ENCODE peak calls at places on chromosomes 6 and 20, in six cellular contexts. F, K, G, W, Q and N are unnamed samples. For H3K4me1, the result is how much of the 10 kb centered on the place peaks cover.

GRCh38 chr6:9139762-9140161 is 704.4 kb upstream of the SLC35B3 start:
- DNase-seq in F (no peak), K (no peak), G (peak), W (no peak), Q (no peak), N (no peak)

GRCh38 chr6:55209059-55209458 is 34.7 kb downstream of the HCRTR2 start:
- DNase-seq in F (no peak), K (no peak), G (no peak), W (no peak), Q (no peak), N (no peak)

GRCh38 chr6:71190809-71191208 is 97.8 kb upstream of the OGFRL1 start:
- DNase-seq in F (no peak), K (peak), G (peak), W (no peak), Q (no peak), N (no peak)

GRCh38 chr6:101400341-101400740 is 6.8 kb downstream of the GRIK2 start:
- DNase-seq in F (no peak), K (no peak), G (no peak), W (no peak), Q (no peak), N (no peak)

GRCh38 chr6:136012198-136012884 is 160.8 kb downstream of the PDE7B start:
- DNase-seq in F (no peak), K (no peak), G (peak), W (no peak), Q (no peak), N (no peak)

GRCh38 chr20:10271470-10272219 is 53.0 kb downstream of the SNAP25 start:
- DNase-seq in F (no peak), K (no peak), G (peak), W (no peak), Q (no peak), N (no peak)

GRCh38 chr6:49570474-49571079 is 20.1 kb downstream of the C6orf141 start:
- DNase-seq in F (no peak), K (no peak), G (peak), W (no peak), Q (no peak), N (no peak)

GRCh38 chr6:125984311-125984710 is 2.0 kb upstream of the TRMT11 start:
- DNase-seq in F (no peak), K (no peak), G (peak), W (no peak), Q (no peak), N (no peak)

DNA sequence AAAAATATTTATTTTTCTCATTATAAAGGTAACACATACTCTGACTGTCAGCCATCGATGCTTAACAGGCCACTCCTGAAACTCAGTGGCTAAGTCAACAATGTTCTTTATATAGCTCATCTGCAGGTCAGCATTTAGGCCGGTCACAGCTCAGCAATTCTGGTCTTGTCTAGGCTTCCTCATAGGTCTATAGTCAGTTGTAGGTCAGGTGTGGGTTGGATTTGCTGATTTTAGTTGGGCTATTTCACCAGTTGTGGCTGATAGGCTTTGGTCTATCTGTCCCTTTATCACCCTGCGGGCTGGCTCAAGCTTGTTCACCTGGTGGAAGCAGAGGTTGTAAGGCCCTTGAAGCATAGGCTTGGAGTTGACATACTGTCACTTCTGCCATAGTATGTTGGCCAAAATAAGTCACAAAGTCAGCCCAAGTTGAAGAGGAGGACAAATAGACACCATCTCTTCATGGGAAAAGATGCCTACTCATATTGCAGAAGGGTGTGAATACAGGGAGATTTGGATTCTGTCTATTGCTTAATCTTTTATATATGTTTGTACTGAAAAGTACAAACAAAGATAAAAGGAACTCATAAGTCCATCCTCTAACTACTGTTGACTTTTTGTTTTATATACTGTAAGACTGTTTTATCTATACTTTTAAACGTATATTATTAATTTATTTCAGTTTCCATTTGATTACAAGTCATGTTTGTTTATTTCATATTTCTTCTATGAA is 75.0 kb downstream of the BCKDHB start:
- DNase-seq in F (no peak), K (no peak), G (no peak), W (no peak), Q (no peak), N (no peak)
- H3K4me1 ChIP-seq in F (under half), K (under half), G (under half), W (under half), Q (under half), N (under half)

GRCh38 chr20:44187763-44188709 is 1.0 kb upstream of the JPH2 start:
- DNase-seq in F (peak), K (no peak), G (peak), W (no peak), Q (no peak), N (no peak)
- H3K4me3 ChIP-seq in F (peak), K (no peak), G (no peak), W (peak), Q (no peak), N (no peak)

DNA sequence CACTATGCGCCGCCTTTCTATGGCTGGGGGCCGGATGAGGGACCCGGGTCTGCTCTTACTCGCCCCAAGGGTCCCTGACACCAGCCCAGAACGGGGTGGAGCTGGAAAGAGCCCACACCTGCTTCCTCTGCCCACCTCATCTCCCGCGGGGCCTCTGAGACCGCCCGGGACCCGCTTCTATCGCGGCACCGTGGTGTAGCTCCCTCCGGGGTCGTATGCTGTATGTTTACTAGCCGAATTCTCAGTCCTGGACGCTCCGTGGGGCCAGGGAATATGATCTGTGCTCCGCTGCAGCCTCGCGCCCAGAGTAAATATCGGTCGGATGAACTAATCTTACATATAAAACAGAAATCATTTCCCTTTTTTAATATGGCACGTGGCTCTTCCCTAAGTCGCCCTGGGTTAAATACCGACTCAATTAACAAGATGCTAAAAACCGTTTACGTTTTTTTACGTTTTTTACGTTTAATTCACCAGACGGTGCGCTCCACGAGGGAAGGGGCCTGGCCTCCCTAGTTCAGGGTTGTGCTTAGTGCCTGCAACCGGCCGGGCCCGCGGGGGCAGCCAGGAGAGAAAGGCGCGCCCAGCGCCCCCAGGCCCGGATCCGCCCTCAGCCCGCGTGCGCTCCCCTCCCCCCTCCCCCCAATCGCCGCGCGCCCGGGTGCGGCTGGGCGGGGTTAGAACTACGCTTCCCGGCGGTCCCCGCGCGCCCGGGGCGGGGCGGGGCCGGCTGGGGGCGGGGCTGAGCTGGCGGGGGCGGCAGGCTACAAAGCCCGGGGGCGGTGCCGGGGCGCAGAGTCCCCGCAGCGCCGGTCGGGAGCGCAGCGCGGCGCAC is at the start of gene RBM38:
- DNase-seq in F (peak), K (peak), G (peak), W (no peak), Q (no peak), N (peak)
- H3K4me1 ChIP-seq in F (half or more), K (under half), G (under half), W (half or more), Q (half or more), N (under half)

GRCh38 chr6:144341831-144342527 is 56.8 kb downstream of the UTRN start:
- DNase-seq in F (no peak), K (no peak), G (no peak), W (no peak), Q (no peak), N (no peak)

GRCh38 chr6:144346719-144347446 is 61.7 kb downstream of the UTRN start:
- DNase-seq in F (no peak), K (no peak), G (peak), W (no peak), Q (no peak), N (no peak)

GRCh38 chr6:144344651-144345050 is 59.5 kb downstream of the UTRN start:
- DNase-seq in F (no peak), K (peak), G (no peak), W (no peak), Q (no peak), N (peak)

GRCh38 chr6:144345451-144345850 is 60.3 kb downstream of the UTRN start:
- DNase-seq in F (no peak), K (no peak), G (no peak), W (no peak), Q (no peak), N (no peak)

GRCh38 chr6:144343736-144344428 is 58.7 kb downstream of the UTRN start:
- DNase-seq in F (no peak), K (peak), G (no peak), W (no peak), Q (no peak), N (peak)
- H3K4me3 ChIP-seq in F (no peak), K (peak), G (no peak), W (peak), Q (no peak), N (peak)

DNA sequence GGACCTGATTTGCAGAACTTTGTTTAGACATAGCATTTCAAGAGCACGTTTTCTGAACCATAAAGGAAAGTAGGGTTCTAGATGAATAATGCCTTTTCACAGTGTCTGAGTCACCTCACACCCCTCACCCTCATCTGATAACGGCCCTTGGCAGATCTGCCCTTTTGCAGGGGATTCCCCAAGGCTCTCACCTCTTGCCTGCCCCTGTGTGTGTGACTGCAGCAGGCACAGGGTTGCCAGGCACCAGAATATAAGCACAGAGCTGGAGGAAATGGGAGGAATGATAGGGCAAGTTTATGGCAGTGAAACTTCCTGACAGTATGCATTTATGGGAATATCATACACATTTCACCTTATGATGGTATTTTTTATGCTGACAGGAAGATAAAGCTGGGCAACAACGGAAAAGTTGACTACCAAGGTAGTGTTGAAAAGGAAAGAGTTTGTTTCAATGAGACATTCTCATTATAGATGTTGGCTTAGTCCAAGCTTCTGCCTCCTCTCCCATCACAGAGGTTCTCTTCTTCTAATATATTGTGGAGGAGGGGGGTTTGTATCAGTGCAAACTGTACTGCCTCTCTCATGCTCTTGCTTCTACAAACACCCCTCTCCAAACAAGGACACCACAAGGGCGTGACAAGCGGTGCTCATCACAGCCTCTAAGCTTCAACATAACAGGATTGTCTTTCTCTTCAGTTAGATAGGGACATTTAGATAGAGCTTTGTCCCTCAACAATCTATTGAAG is 101.5 kb upstream of the BACH2 start:
- DNase-seq in F (no peak), K (peak), G (peak), W (no peak), Q (no peak), N (peak)
- H3K4me1 ChIP-seq in F (under half), K (half or more), G (under half), W (under half), Q (under half), N (under half)

DNA sequence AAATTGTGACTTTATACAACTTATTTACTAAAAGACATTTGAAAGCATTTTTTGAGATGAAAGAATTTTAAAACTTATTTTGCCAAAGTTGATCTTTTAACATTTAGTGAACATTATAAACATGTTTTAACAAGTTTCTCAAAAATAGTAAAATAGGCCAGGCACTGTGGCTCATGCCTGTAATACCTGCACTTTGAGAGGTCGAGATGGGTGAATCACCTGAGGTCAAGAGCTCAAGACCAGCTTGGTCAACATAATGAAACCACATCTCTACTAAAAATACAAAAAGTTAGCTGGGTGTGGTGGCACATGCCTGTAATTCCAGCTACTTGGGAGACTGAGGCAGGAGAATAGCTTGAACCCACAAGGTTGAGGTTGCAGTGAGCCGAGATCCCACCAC is 78.6 kb downstream of the CLVS2 start:
- DNase-seq in F (no peak), K (no peak), G (no peak), W (no peak), Q (no peak), N (no peak)
- H3K4me3 ChIP-seq in F (no peak), K (no peak), G (no peak), W (no peak), Q (no peak), N (no peak)

DNA sequence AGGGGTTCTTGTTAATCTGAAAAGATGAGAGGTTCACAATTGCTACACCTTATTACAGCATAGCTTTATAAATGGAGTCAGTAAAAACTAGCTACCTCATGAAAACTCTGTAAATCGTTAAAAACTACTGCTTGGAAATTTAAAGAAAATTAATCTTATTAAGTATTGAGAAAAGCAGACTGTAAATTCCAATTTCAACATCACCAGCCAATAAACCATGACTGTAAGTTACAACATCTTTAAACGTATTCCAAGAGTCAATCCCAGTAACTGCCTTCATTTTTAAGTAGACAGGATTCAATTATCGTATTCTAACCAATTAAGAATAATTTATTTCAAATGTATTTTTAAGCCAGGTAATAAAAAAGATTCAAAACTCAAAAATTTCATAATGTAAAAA is 70.3 kb downstream of the ATG5 start:
- DNase-seq in F (no peak), K (no peak), G (no peak), W (no peak), Q (no peak), N (no peak)
- H3K4me1 ChIP-seq in F (under half), K (under half), G (under half), W (under half), Q (under half), N (under half)

GRCh38 chr6:131948692-131949614 is 2.2 kb downstream of the CCN2 start:
- DNase-seq in F (peak), K (no peak), G (peak), W (no peak), Q (peak), N (no peak)
- H3K4me3 ChIP-seq in F (peak), K (no peak), G (peak), W (peak), Q (peak), N (no peak)

GRCh38 chr6:35663001-35663400 is 25.7 kb downstream of the FKBP5 start:
- DNase-seq in F (no peak), K (no peak), G (peak), W (no peak), Q (no peak), N (no peak)
- H3K4me1 ChIP-seq in F (under half), K (half or more), G (under half), W (half or more), Q (under half), N (under half)

DNA sequence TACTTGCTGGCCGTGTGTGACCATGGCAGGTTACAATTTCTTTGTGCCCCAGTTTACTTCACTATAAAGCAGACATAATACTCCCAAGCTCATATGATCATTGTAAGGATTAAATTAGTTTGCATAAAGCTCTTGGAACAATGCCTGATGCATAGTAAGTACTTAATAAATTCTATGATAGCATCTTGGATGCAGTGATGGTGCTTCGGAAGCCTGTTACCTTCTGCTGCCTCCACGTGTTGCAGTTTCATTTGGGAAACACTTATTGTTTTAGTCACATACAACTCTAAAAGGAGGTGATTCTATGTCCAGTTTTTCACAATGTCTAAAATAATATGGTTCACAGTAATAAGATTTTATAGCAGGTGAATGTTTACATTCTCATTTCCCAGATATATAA is 343.9 kb downstream of the NRN1 start:
- DNase-seq in F (no peak), K (no peak), G (no peak), W (no peak), Q (no peak), N (no peak)
- H3K4me3 ChIP-seq in F (no peak), K (no peak), G (no peak), W (no peak), Q (no peak), N (no peak)